ENCODE peak calls at places on chromosomes 16 and 17, in ten cellular contexts. J is A172; N is NCI-H226; B is stimulated activated CD4-positive, alpha-beta T cell treated with anti-CD3 and anti-CD28 coated beads, Interleukin-2, amount 100 ng/mL, for 48 hours; C is EH; G is body of pancreas; T is pancreas; D is colonic mucosa; I is T-helper 2 cell; O is GM04504. Y is an unnamed sample.

GRCh38 chr17:64630309-64631223 is 31.5 kb downstream of the SMURF2 start:
- DNase-seq in J (no peak), N (no peak), B (no peak), C (no peak), G (no peak), T (no peak), D (no peak), I (no peak), O (no peak), Y (no peak)

GRCh38 chr17:20022701-20023100 is 13.5 kb downstream of the SPECC1 start:
- DNase-seq in J (no peak), N (no peak), B (no peak), C (no peak), G (no peak), T (no peak), D (no peak), I (no peak), O (no peak), Y (no peak)

GRCh38 chr16:6689643-6690042 is 643.0 kb upstream of the RBFOX1 start:
- DNase-seq in J (no peak), N (no peak), B (no peak), C (no peak), G (no peak), T (no peak), D (no peak), I (no peak), O (no peak), Y (no peak)

GRCh38 chr17:61352408-61352770 is 47.3 kb upstream of the TBX2 start:
- DNase-seq in J (no peak), N (no peak), B (no peak), C (peak; percentile 40), G (no peak), T (no peak), D (no peak), I (no peak), O (no peak), Y (no peak)

GRCh38 chr17:9575381-9576072 is at the start of gene STX8:
- DNase-seq in J (peak; percentile 72), N (peak; percentile 86), B (peak; percentile 83), C (peak; percentile 89), G (peak; percentile 95), T (peak; percentile 85), D (peak; percentile 96), I (peak; percentile 88), O (peak; percentile 60), Y (peak; percentile 90)

GRCh38 chr16:2960183-2961010 is 3.7 kb upstream of the KREMEN2 start:
- DNase-seq in J (no peak), N (no peak), B (no peak), C (no peak), G (no peak), T (peak; percentile 34), D (no peak), I (no peak), O (no peak), Y (no peak)

GRCh38 chr16:75235721-75236193 is 15.7 kb downstream of the BCAR1 start:
- DNase-seq in J (no peak), N (no peak), B (no peak), C (no peak), G (no peak), T (no peak), D (peak; percentile 19), I (no peak), O (no peak), Y (no peak)

GRCh38 chr17:43778337-43779144 is at the start of gene DUSP3:
- DNase-seq in J (peak; percentile 94), N (peak; percentile 92), B (peak; percentile 58), C (peak; percentile 94), G (peak; percentile 99), T (peak; percentile 98), D (peak; percentile 96), I (peak; percentile 81), O (peak; percentile 83), Y (peak; percentile 82)

GRCh38 chr16:13560151-13560550 is 359.8 kb upstream of the ERCC4 start:
- DNase-seq in J (peak; percentile 7), N (no peak), B (no peak), C (no peak), G (no peak), T (no peak), D (no peak), I (no peak), O (no peak), Y (no peak)

GRCh38 chr16:84881702-84882521 is 62.1 kb downstream of the CRISPLD2 start:
- DNase-seq in J (peak; percentile 81), N (peak; percentile 92), B (no peak), C (peak; percentile 98), G (peak; percentile 10), T (no peak), D (no peak), I (no peak), O (peak; percentile 94), Y (no peak)

GRCh38 chr16:80341242-80341641 is 199.6 kb upstream of the DYNLRB2 start:
- DNase-seq in J (no peak), N (no peak), B (no peak), C (no peak), G (no peak), T (no peak), D (no peak), I (no peak), O (no peak), Y (no peak)

GRCh38 chr17:38464723-38465419 is 36.6 kb downstream of the ARHGAP23 start:
- DNase-seq in J (peak; percentile 97), N (peak; percentile 99), B (no peak), C (peak; percentile 96), G (peak; percentile 42), T (peak; percentile 55), D (peak; percentile 54), I (no peak), O (peak; percentile 87), Y (peak; percentile 70)

GRCh38 chr17:49703557-49704277 is 4.0 kb downstream of the SLC35B1 start:
- DNase-seq in J (peak; percentile 52), N (peak; percentile 39), B (no peak), C (peak; percentile 64), G (peak; percentile 32), T (no peak), D (no peak), I (peak; percentile 36), O (no peak), Y (peak; percentile 59)

GRCh38 chr16:88497561-88498420 is 44.7 kb downstream of the ZFPM1 start:
- DNase-seq in J (no peak), N (peak; percentile 98), B (no peak), C (no peak), G (no peak), T (peak; percentile 39), D (no peak), I (no peak), O (no peak), Y (no peak)

GRCh38 chr16:89973654-89974335 is 25.2 kb downstream of the DEF8 start:
- DNase-seq in J (no peak), N (no peak), B (no peak), C (no peak), G (no peak), T (no peak), D (peak; percentile 61), I (no peak), O (no peak), Y (no peak)

GRCh38 chr17:75844530-75845057 is 390 bp upstream of the UNC13D start:
- DNase-seq in J (peak; percentile 98), N (peak; percentile 29), B (no peak), C (no peak), G (peak; percentile 91), T (peak; percentile 91), D (peak; percentile 85), I (peak; percentile 44), O (no peak), Y (peak; percentile 86)

GRCh38 chr17:34371405-34371804 is 8.4 kb upstream of the CCL1 start:
- DNase-seq in J (no peak), N (no peak), B (no peak), C (no peak), G (no peak), T (no peak), D (no peak), I (no peak), O (no peak), Y (no peak)

GRCh38 chr16:79436885-79437284 is 163.7 kb downstream of the MAF start:
- DNase-seq in J (no peak), N (no peak), B (no peak), C (no peak), G (no peak), T (no peak), D (no peak), I (no peak), O (no peak), Y (no peak)

GRCh38 chr16:53726625-53727024 is 22.7 kb downstream of the FTO start:
- DNase-seq in J (no peak), N (no peak), B (no peak), C (no peak), G (no peak), T (no peak), D (no peak), I (no peak), O (no peak), Y (no peak)

GRCh38 chr17:82434216-82434565 is 15.8 kb upstream of the OGFOD3 start:
- DNase-seq in J (no peak), N (no peak), B (no peak), C (no peak), G (no peak), T (no peak), D (no peak), I (peak; percentile 65), O (no peak), Y (peak; percentile 78)

GRCh38 chr16:83843657-83844056 is 35.9 kb downstream of the HSBP1 start:
- DNase-seq in J (no peak), N (no peak), B (no peak), C (no peak), G (no peak), T (no peak), D (no peak), I (no peak), O (no peak), Y (peak; percentile 71)

GRCh38 chr17:7380321-7380720 is 568 bp upstream of the TNK1 start:
- DNase-seq in J (no peak), N (peak; percentile 59), B (no peak), C (peak; percentile 83), G (peak; percentile 79), T (peak; percentile 79), D (peak; percentile 52), I (no peak), O (peak; percentile 48), Y (peak; percentile 57)

GRCh38 chr17:81396722-81397313 is 1.6 kb downstream of the BAHCC1 start:
- DNase-seq in J (no peak), N (no peak), B (peak; percentile 40), C (peak; percentile 63), G (peak; percentile 53), T (peak; percentile 67), D (peak; percentile 60), I (peak; percentile 50), O (no peak), Y (peak; percentile 76)

GRCh38 chr16:74448990-74449389 is 27.7 kb upstream of the CLEC18B start:
- DNase-seq in J (peak; percentile 96), N (peak; percentile 90), B (no peak), C (peak; percentile 98), G (peak; percentile 44), T (no peak), D (peak; percentile 75), I (no peak), O (peak; percentile 88), Y (peak; percentile 56)

GRCh38 chr17:11404431-11404830 is 163.4 kb downstream of the SHISA6 start:
- DNase-seq in J (no peak), N (no peak), B (no peak), C (no peak), G (peak; percentile 17), T (no peak), D (peak; percentile 34), I (no peak), O (no peak), Y (no peak)

GRCh38 chr17:35089846-35090193 is 26.3 kb upstream of the RFFL start:
- DNase-seq in J (peak; percentile 77), N (peak; percentile 63), B (peak; percentile 25), C (peak; percentile 50), G (no peak), T (no peak), D (no peak), I (peak; percentile 60), O (no peak), Y (peak; percentile 26)

GRCh38 chr17:75370288-75370687 is 35.2 kb downstream of the GRB2 start:
- DNase-seq in J (no peak), N (peak; percentile 28), B (no peak), C (no peak), G (peak; percentile 52), T (no peak), D (no peak), I (no peak), O (no peak), Y (no peak)

GRCh38 chr16:30184430-30185140 is 1.2 kb downstream of the CORO1A start:
- DNase-seq in J (no peak), N (no peak), B (peak; percentile 30), C (no peak), G (no peak), T (peak; percentile 36), D (peak; percentile 49), I (peak; percentile 66), O (no peak), Y (peak; percentile 50)

Y was measured in Peyer's patch.